ENCODE peak calls at places on chromosomes 1 and 21, in ten cellular contexts. R is Right ventricle myocardium superior, B is foreskin melanocyte, W is NCI-H1092, F is germinal center, O is T1000, Z is glutamatergic neuron, P is fibroblast of lung, E is T-helper 2 cell, Y is GM13976. I is an unnamed sample.

GRCh38 chr1:152658649-152659048 is 4.5 kb upstream of the LCE2D start:
- DNase-seq in P (no peak), W (no peak), R (no peak), O (no peak), F (no peak), E (no peak), Y (no peak), B (no peak), Z (no peak), I (no peak)

GRCh38 chr1:28893403-28894102 is 20.8 kb upstream of the EPB41 start:
- DNase-seq in P (peak; percentile 14), O (no peak), R (no peak), F (peak; percentile 55), B (no peak), E (peak; percentile 48), Y (no peak), Z (peak; percentile 64), W (no peak), I (no peak)

GRCh38 chr1:175841613-175842234 is 98.3 kb upstream of the TNR start:
- DNase-seq in R (no peak), Y (no peak), P (no peak), Z (no peak), E (no peak), W (peak; percentile 66), O (no peak), F (no peak), B (no peak), I (no peak)

GRCh38 chr1:30642391-30643120 is 80.8 kb downstream of the MATN1 start:
- DNase-seq in Y (no peak), F (no peak), Z (no peak), R (no peak), O (no peak), B (no peak), E (no peak), W (no peak), P (no peak), I (no peak)

GRCh38 chr1:162131405-162132321 is 62.2 kb downstream of the NOS1AP start:
- DNase-seq in R (no peak), B (no peak), F (no peak), W (no peak), Z (no peak), E (no peak), O (no peak), P (no peak), Y (no peak), I (no peak)

GRCh38 chr1:64042331-64043100 is 160.9 kb upstream of the UBE2U start:
- DNase-seq in R (no peak), W (no peak), Z (no peak), E (no peak), O (peak; percentile 27), P (peak; percentile 97), B (no peak), Y (no peak), F (no peak), I (no peak)

GRCh38 chr21:29870814-29871213 is 69.0 kb downstream of the GRIK1 start:
- DNase-seq in Z (no peak), P (no peak), B (no peak), E (no peak), O (no peak), Y (no peak), F (no peak), W (no peak), R (no peak), I (no peak)

GRCh38 chr21:26098758-26099157 is 71.8 kb downstream of the APP start:
- DNase-seq in F (no peak), W (no peak), O (no peak), R (no peak), Z (no peak), E (no peak), Y (no peak), P (peak; percentile 35), B (no peak), I (no peak)

GRCh38 chr1:116488052-116488451 is 82.8 kb downstream of the CD58 start:
- DNase-seq in W (no peak), E (no peak), B (peak; percentile 89), O (no peak), F (no peak), Z (no peak), Y (no peak), R (no peak), P (no peak), I (no peak)

GRCh38 chr21:34968414-34969333 is 80.4 kb downstream of the RUNX1 start:
- DNase-seq in W (no peak), P (no peak), F (no peak), Y (no peak), E (peak; percentile 70), B (no peak), Z (no peak), R (no peak), O (no peak), I (no peak)